ENCODE peak calls at places on chromosome 2, in eight cellular contexts. Z is EH; O is RWPE1; I is fibroblast of pulmonary artery; A is stimulated activated CD4-positive, alpha-beta T cell treated with anti-CD3 and anti-CD28 coated beads, TNF-alpha, amount 100 ng/mL, for 4 hours; W is adipocyte; H is NCI-H1694; E is NCI-H187 treated with DMSO at 0.1 percent for 48 hours. U is an unnamed sample.

GRCh38 chr2:73938761-73939352 is 12.2 kb downstream of the DGUOK start:
- DNase-seq in Z (peak), O (no peak), I (peak), A (no peak), W (peak), H (no peak), E (no peak), U (peak)

GRCh38 chr2:96907405-96908041 is 37.6 kb upstream of the SEMA4C start:
- DNase-seq in Z (peak), O (no peak), I (peak), A (no peak), W (peak), H (no peak), E (no peak), U (no peak)

GRCh38 chr2:20050104-20050711 is 1.2 kb downstream of the LAPTM4A start:
- DNase-seq in Z (peak), O (peak), I (peak), A (no peak), W (peak), H (no peak), E (peak), U (peak)

GRCh38 chr2:241852116-241852980 is 6.3 kb downstream of the PDCD1 start:
- DNase-seq in Z (no peak), O (no peak), I (no peak), A (no peak), W (no peak), H (no peak), E (no peak), U (no peak)

GRCh38 chr2:46803551-46803885 is 112.1 kb downstream of the MCFD2 start:
- DNase-seq in Z (no peak), O (no peak), I (no peak), A (no peak), W (no peak), H (no peak), E (no peak), U (no peak)

GRCh38 chr2:224428787-224429440 is 27.0 kb upstream of the FAM124B start:
- DNase-seq in Z (no peak), O (no peak), I (no peak), A (no peak), W (no peak), H (no peak), E (no peak), U (no peak)

GRCh38 chr2:96604104-96604503 is 34.0 kb downstream of the KANSL3 start:
- DNase-seq in Z (no peak), O (no peak), I (no peak), A (no peak), W (no peak), H (no peak), E (no peak), U (no peak)

GRCh38 chr2:191942114-191943103 is 95.5 kb upstream of the CAVIN2 start:
- DNase-seq in Z (peak), O (peak), I (no peak), A (no peak), W (peak), H (peak), E (no peak), U (peak)

GRCh38 chr2:3785890-3786273 is 82.5 kb downstream of the DCDC2C start:
- DNase-seq in Z (no peak), O (no peak), I (no peak), A (no peak), W (no peak), H (no peak), E (no peak), U (no peak)

GRCh38 chr2:191678437-191679110 is 638 bp downstream of the NABP1 start:
- DNase-seq in Z (peak), O (peak), I (no peak), A (peak), W (peak), H (no peak), E (no peak), U (no peak)

GRCh38 chr2:173555833-173556232 is 201.2 kb downstream of the CDCA7 start:
- DNase-seq in Z (peak), O (no peak), I (peak), A (no peak), W (peak), H (peak), E (no peak), U (no peak)

GRCh38 chr2:20224716-20225293 is at the start of gene SDC1:
- DNase-seq in Z (peak), O (peak), I (peak), A (no peak), W (peak), H (peak), E (no peak), U (peak)

GRCh38 chr2:101199153-101199810 is 48.1 kb upstream of the TBC1D8 start:
- DNase-seq in Z (peak), O (no peak), I (peak), A (no peak), W (no peak), H (no peak), E (no peak), U (peak)

GRCh38 chr2:13414907-13415306 is 698.2 kb downstream of the TRIB2 start:
- DNase-seq in Z (no peak), O (no peak), I (no peak), A (no peak), W (no peak), H (no peak), E (no peak), U (no peak)

GRCh38 chr2:47737191-47737975 is 45.6 kb upstream of the MSH6 start:
- DNase-seq in Z (no peak), O (no peak), I (peak), A (no peak), W (peak), H (no peak), E (no peak), U (peak)

GRCh38 chr2:154307007-154307406 is 391.5 kb upstream of the KCNJ3 start:
- DNase-seq in Z (no peak), O (no peak), I (no peak), A (no peak), W (no peak), H (no peak), E (no peak), U (no peak)

GRCh38 chr2:241275910-241276309 is 39.6 kb downstream of the HDLBP start:
- DNase-seq in Z (no peak), O (no peak), I (no peak), A (no peak), W (no peak), H (no peak), E (no peak), U (no peak)

GRCh38 chr2:127516031-127516430 is 10.3 kb downstream of the IWS1 start:
- DNase-seq in Z (peak), O (no peak), I (peak), A (no peak), W (no peak), H (no peak), E (no peak), U (no peak)

GRCh38 chr2:201120500-201120899 is 4.5 kb downstream of the CFLAR start:
- DNase-seq in Z (no peak), O (no peak), I (no peak), A (no peak), W (no peak), H (no peak), E (no peak), U (peak)

GRCh38 chr2:11395389-11395788 is 51.0 kb upstream of the ROCK2 start:
- DNase-seq in Z (no peak), O (no peak), I (no peak), A (no peak), W (no peak), H (peak), E (no peak), U (no peak)

GRCh38 chr2:134739879-134740301 is 21.1 kb upstream of the TMEM163 start:
- DNase-seq in Z (no peak), O (no peak), I (no peak), A (no peak), W (no peak), H (no peak), E (no peak), U (no peak)

U was measured in amniotic epithelial cell.